ENCODE peak calls at places on chromosomes 12 and 14, in five cellular contexts. One of them, this sample, is unnamed.

GRCh38 chr12:132288516-132289188 is 40.7 kb downstream of the GALNT9 start:
- DNase-seq in NCI-H1092 treated with DMSO at 0.1 percent for 48 hours: peak
- DNase-seq in Calu3: no peak
- DNase-seq in activated CD4-positive, alpha-beta T cell treated with anti-CD3 and anti-CD28 coated beads, Interleukin-2, amount 50 U/mL, for 24 hours: no peak
- DNase-seq in fibroblast of gingiva: no peak
- DNase-seq in this sample: no peak

GRCh38 chr14:53354331-53354730 is 201.2 kb upstream of the DDHD1 start:
- DNase-seq in Calu3: no peak
- DNase-seq in NCI-H1092 treated with DMSO at 0.1 percent for 48 hours: no peak
- DNase-seq in fibroblast of gingiva: no peak
- DNase-seq in activated CD4-positive, alpha-beta T cell treated with anti-CD3 and anti-CD28 coated beads, Interleukin-2, amount 50 U/mL, for 24 hours: no peak
- DNase-seq in this sample: no peak

GRCh38 chr14:65396082-65396910 is 16.2 kb upstream of the FUT8 start:
- DNase-seq in activated CD4-positive, alpha-beta T cell treated with anti-CD3 and anti-CD28 coated beads, Interleukin-2, amount 50 U/mL, for 24 hours: no peak
- DNase-seq in fibroblast of gingiva: no peak
- DNase-seq in NCI-H1092 treated with DMSO at 0.1 percent for 48 hours: no peak
- DNase-seq in Calu3: no peak
- DNase-seq in this sample: no peak

GRCh38 chr14:53432378-53432802 is 279.3 kb upstream of the DDHD1 start:
- DNase-seq in Calu3: peak
- DNase-seq in activated CD4-positive, alpha-beta T cell treated with anti-CD3 and anti-CD28 coated beads, Interleukin-2, amount 50 U/mL, for 24 hours: no peak
- DNase-seq in NCI-H1092 treated with DMSO at 0.1 percent for 48 hours: peak
- DNase-seq in fibroblast of gingiva: peak
- DNase-seq in this sample: peak

GRCh38 chr12:116302200-116303075 is 24.9 kb upstream of the MED13L start:
- DNase-seq in activated CD4-positive, alpha-beta T cell treated with anti-CD3 and anti-CD28 coated beads, Interleukin-2, amount 50 U/mL, for 24 hours: no peak
- DNase-seq in Calu3: no peak
- DNase-seq in fibroblast of gingiva: no peak
- DNase-seq in NCI-H1092 treated with DMSO at 0.1 percent for 48 hours: no peak
- DNase-seq in this sample: no peak

GRCh38 chr14:68843471-68844209 is 50.8 kb upstream of the ZFP36L1 start:
- DNase-seq in NCI-H1092 treated with DMSO at 0.1 percent for 48 hours: peak
- DNase-seq in activated CD4-positive, alpha-beta T cell treated with anti-CD3 and anti-CD28 coated beads, Interleukin-2, amount 50 U/mL, for 24 hours: peak
- DNase-seq in fibroblast of gingiva: peak
- DNase-seq in Calu3: peak
- DNase-seq in this sample: peak

GRCh38 chr12:76032043-76032981 is 736 bp upstream of the PHLDA1 start:
- DNase-seq in fibroblast of gingiva: peak
- DNase-seq in activated CD4-positive, alpha-beta T cell treated with anti-CD3 and anti-CD28 coated beads, Interleukin-2, amount 50 U/mL, for 24 hours: peak
- DNase-seq in Calu3: peak
- DNase-seq in NCI-H1092 treated with DMSO at 0.1 percent for 48 hours: no peak
- DNase-seq in this sample: peak

GRCh38 chr12:26701604-26702215 is 131.3 kb downstream of the ITPR2 start:
- DNase-seq in Calu3: no peak
- DNase-seq in activated CD4-positive, alpha-beta T cell treated with anti-CD3 and anti-CD28 coated beads, Interleukin-2, amount 50 U/mL, for 24 hours: no peak
- DNase-seq in fibroblast of gingiva: peak
- DNase-seq in NCI-H1092 treated with DMSO at 0.1 percent for 48 hours: peak
- DNase-seq in this sample: peak

GRCh38 chr12:27822076-27822712 is 42.2 kb upstream of the MANSC4 start:
- DNase-seq in NCI-H1092 treated with DMSO at 0.1 percent for 48 hours: no peak
- DNase-seq in activated CD4-positive, alpha-beta T cell treated with anti-CD3 and anti-CD28 coated beads, Interleukin-2, amount 50 U/mL, for 24 hours: peak
- DNase-seq in Calu3: no peak
- DNase-seq in fibroblast of gingiva: no peak
- DNase-seq in this sample: no peak

GRCh38 chr12:108833757-108834472 is 23.5 kb downstream of the SSH1 start:
- DNase-seq in NCI-H1092 treated with DMSO at 0.1 percent for 48 hours: no peak
- DNase-seq in fibroblast of gingiva: peak
- DNase-seq in Calu3: peak
- DNase-seq in activated CD4-positive, alpha-beta T cell treated with anti-CD3 and anti-CD28 coated beads, Interleukin-2, amount 50 U/mL, for 24 hours: no peak
- DNase-seq in this sample: no peak

GRCh38 chr14:29749327-29749726 is 178.3 kb downstream of the PRKD1 start:
- DNase-seq in NCI-H1092 treated with DMSO at 0.1 percent for 48 hours: no peak
- DNase-seq in fibroblast of gingiva: peak
- DNase-seq in activated CD4-positive, alpha-beta T cell treated with anti-CD3 and anti-CD28 coated beads, Interleukin-2, amount 50 U/mL, for 24 hours: no peak
- DNase-seq in Calu3: peak
- DNase-seq in this sample: no peak

GRCh38 chr14:55388160-55388559 is 23.5 kb downstream of the ATG14 start:
- DNase-seq in NCI-H1092 treated with DMSO at 0.1 percent for 48 hours: no peak
- DNase-seq in activated CD4-positive, alpha-beta T cell treated with anti-CD3 and anti-CD28 coated beads, Interleukin-2, amount 50 U/mL, for 24 hours: no peak
- DNase-seq in fibroblast of gingiva: no peak
- DNase-seq in Calu3: no peak
- DNase-seq in this sample: no peak

GRCh38 chr12:27637524-27637923 is 58.7 kb upstream of the REP15 start:
- DNase-seq in Calu3: no peak
- DNase-seq in activated CD4-positive, alpha-beta T cell treated with anti-CD3 and anti-CD28 coated beads, Interleukin-2, amount 50 U/mL, for 24 hours: no peak
- DNase-seq in NCI-H1092 treated with DMSO at 0.1 percent for 48 hours: no peak
- DNase-seq in fibroblast of gingiva: no peak
- DNase-seq in this sample: no peak

GRCh38 chr14:94876306-94876705 is 106.4 kb upstream of the GSC start:
- DNase-seq in NCI-H1092 treated with DMSO at 0.1 percent for 48 hours: no peak
- DNase-seq in activated CD4-positive, alpha-beta T cell treated with anti-CD3 and anti-CD28 coated beads, Interleukin-2, amount 50 U/mL, for 24 hours: no peak
- DNase-seq in fibroblast of gingiva: no peak
- DNase-seq in Calu3: no peak
- DNase-seq in this sample: no peak

GRCh38 chr12:46908236-46908935 is 82.6 kb upstream of the SLC38A4 start:
- DNase-seq in NCI-H1092 treated with DMSO at 0.1 percent for 48 hours: no peak
- DNase-seq in Calu3: no peak
- DNase-seq in fibroblast of gingiva: peak
- DNase-seq in activated CD4-positive, alpha-beta T cell treated with anti-CD3 and anti-CD28 coated beads, Interleukin-2, amount 50 U/mL, for 24 hours: no peak
- DNase-seq in this sample: no peak

GRCh38 chr12:80469681-80470080 is 25.6 kb downstream of the PTPRQ start:
- DNase-seq in activated CD4-positive, alpha-beta T cell treated with anti-CD3 and anti-CD28 coated beads, Interleukin-2, amount 50 U/mL, for 24 hours: no peak
- DNase-seq in Calu3: no peak
- DNase-seq in fibroblast of gingiva: peak
- DNase-seq in NCI-H1092 treated with DMSO at 0.1 percent for 48 hours: no peak
- DNase-seq in this sample: no peak

GRCh38 chr12:31662176-31662849 is 2.8 kb downstream of the ETFBKMT start:
- DNase-seq in fibroblast of gingiva: no peak
- DNase-seq in Calu3: no peak
- DNase-seq in activated CD4-positive, alpha-beta T cell treated with anti-CD3 and anti-CD28 coated beads, Interleukin-2, amount 50 U/mL, for 24 hours: no peak
- DNase-seq in NCI-H1092 treated with DMSO at 0.1 percent for 48 hours: no peak
- DNase-seq in this sample: no peak

GRCh38 chr14:71621276-71621675 is 311.0 kb upstream of the RGS6 start:
- DNase-seq in fibroblast of gingiva: no peak
- DNase-seq in activated CD4-positive, alpha-beta T cell treated with anti-CD3 and anti-CD28 coated beads, Interleukin-2, amount 50 U/mL, for 24 hours: no peak
- DNase-seq in Calu3: no peak
- DNase-seq in NCI-H1092 treated with DMSO at 0.1 percent for 48 hours: no peak
- DNase-seq in this sample: no peak

GRCh38 chr12:66453111-66453510 is 150.8 kb downstream of the HELB start:
- DNase-seq in fibroblast of gingiva: no peak
- DNase-seq in NCI-H1092 treated with DMSO at 0.1 percent for 48 hours: no peak
- DNase-seq in Calu3: no peak
- DNase-seq in activated CD4-positive, alpha-beta T cell treated with anti-CD3 and anti-CD28 coated beads, Interleukin-2, amount 50 U/mL, for 24 hours: no peak
- DNase-seq in this sample: no peak

GRCh38 chr14:81132492-81132891 is 88.3 kb downstream of the GTF2A1 start:
- DNase-seq in fibroblast of gingiva: no peak
- DNase-seq in activated CD4-positive, alpha-beta T cell treated with anti-CD3 and anti-CD28 coated beads, Interleukin-2, amount 50 U/mL, for 24 hours: no peak
- DNase-seq in Calu3: no peak
- DNase-seq in NCI-H1092 treated with DMSO at 0.1 percent for 48 hours: peak
- DNase-seq in this sample: no peak

GRCh38 chr12:54917001-54917488 is 62.7 kb downstream of the MUCL1 start:
- DNase-seq in fibroblast of gingiva: no peak
- DNase-seq in Calu3: no peak
- DNase-seq in NCI-H1092 treated with DMSO at 0.1 percent for 48 hours: no peak
- DNase-seq in activated CD4-positive, alpha-beta T cell treated with anti-CD3 and anti-CD28 coated beads, Interleukin-2, amount 50 U/mL, for 24 hours: no peak
- DNase-seq in this sample: no peak

GRCh38 chr12:41011939-41012338 is 176.2 kb upstream of the PDZRN4 start:
- DNase-seq in fibroblast of gingiva: no peak
- DNase-seq in NCI-H1092 treated with DMSO at 0.1 percent for 48 hours: no peak
- DNase-seq in Calu3: no peak
- DNase-seq in activated CD4-positive, alpha-beta T cell treated with anti-CD3 and anti-CD28 coated beads, Interleukin-2, amount 50 U/mL, for 24 hours: no peak
- DNase-seq in this sample: no peak